ENCODE peak calls at places on chromosomes 2 and 18, in ten cellular contexts. One of them, this sample, is unnamed.

GRCh38 chr2:101188683-101189405 is 37.7 kb upstream of the TBC1D8 start:
- DNase-seq in Peyer's patch: peak; percentile 50
- DNase-seq in IMR-90: peak; percentile 44
- DNase-seq in DMS153: no peak
- DNase-seq in HFF-Myc: no peak
- DNase-seq in glomerular endothelial cell: peak; percentile 12
- DNase-seq in NCI-H1048: no peak
- DNase-seq in ascending aorta: no peak
- DNase-seq in AG04450: no peak
- DNase-seq in amniotic stem cell: peak; percentile 8
- DNase-seq in this sample: peak; percentile 69

GRCh38 chr18:6929370-6930102 is 188.1 kb downstream of the LAMA1 start:
- DNase-seq in Peyer's patch: peak; percentile 51
- DNase-seq in IMR-90: no peak
- DNase-seq in DMS153: no peak
- DNase-seq in HFF-Myc: no peak
- DNase-seq in glomerular endothelial cell: no peak
- DNase-seq in NCI-H1048: no peak
- DNase-seq in ascending aorta: no peak
- DNase-seq in AG04450: no peak
- DNase-seq in amniotic stem cell: no peak
- DNase-seq in this sample: no peak

GRCh38 chr2:20650412-20650879 is 452 bp downstream of the HS1BP3 start:
- DNase-seq in Peyer's patch: peak; percentile 55
- DNase-seq in IMR-90: peak; percentile 38
- DNase-seq in DMS153: no peak
- DNase-seq in HFF-Myc: no peak
- DNase-seq in glomerular endothelial cell: no peak
- DNase-seq in NCI-H1048: no peak
- DNase-seq in ascending aorta: peak; percentile 69
- DNase-seq in AG04450: no peak
- DNase-seq in amniotic stem cell: no peak
- DNase-seq in this sample: no peak

GRCh38 chr2:189421644-189422043 is 19.6 kb upstream of the WDR75 start:
- DNase-seq in Peyer's patch: no peak
- DNase-seq in IMR-90: peak; percentile 89
- DNase-seq in DMS153: no peak
- DNase-seq in HFF-Myc: peak; percentile 65
- DNase-seq in glomerular endothelial cell: no peak
- DNase-seq in NCI-H1048: no peak
- DNase-seq in ascending aorta: no peak
- DNase-seq in AG04450: no peak
- DNase-seq in amniotic stem cell: no peak
- DNase-seq in this sample: no peak

GRCh38 chr2:162053808-162054155 is 20.2 kb downstream of the DPP4 start:
- DNase-seq in Peyer's patch: no peak
- DNase-seq in IMR-90: no peak
- DNase-seq in DMS153: no peak
- DNase-seq in HFF-Myc: no peak
- DNase-seq in glomerular endothelial cell: no peak
- DNase-seq in NCI-H1048: no peak
- DNase-seq in ascending aorta: no peak
- DNase-seq in AG04450: no peak
- DNase-seq in amniotic stem cell: no peak
- DNase-seq in this sample: no peak

GRCh38 chr2:150792780-150793300 is 305.4 kb upstream of the RND3 start:
- DNase-seq in Peyer's patch: no peak
- DNase-seq in IMR-90: no peak
- DNase-seq in DMS153: no peak
- DNase-seq in HFF-Myc: no peak
- DNase-seq in glomerular endothelial cell: no peak
- DNase-seq in NCI-H1048: no peak
- DNase-seq in ascending aorta: no peak
- DNase-seq in AG04450: no peak
- DNase-seq in amniotic stem cell: no peak
- DNase-seq in this sample: peak; percentile 9

GRCh38 chr2:148674063-148675020 is 29.8 kb downstream of the EPC2 start:
- DNase-seq in Peyer's patch: peak; percentile 57
- DNase-seq in IMR-90: peak; percentile 77
- DNase-seq in DMS153: no peak
- DNase-seq in HFF-Myc: no peak
- DNase-seq in glomerular endothelial cell: no peak
- DNase-seq in NCI-H1048: no peak
- DNase-seq in ascending aorta: no peak
- DNase-seq in AG04450: peak; percentile 38
- DNase-seq in amniotic stem cell: no peak
- DNase-seq in this sample: peak; percentile 18

GRCh38 chr2:88265352-88265960 is 95.3 kb downstream of the THNSL2 start:
- DNase-seq in Peyer's patch: no peak
- DNase-seq in IMR-90: peak; percentile 5
- DNase-seq in DMS153: no peak
- DNase-seq in HFF-Myc: peak; percentile 10
- DNase-seq in glomerular endothelial cell: no peak
- DNase-seq in NCI-H1048: no peak
- DNase-seq in ascending aorta: no peak
- DNase-seq in AG04450: no peak
- DNase-seq in amniotic stem cell: no peak
- DNase-seq in this sample: no peak

GRCh38 chr2:216583606-216584005 is 49.6 kb upstream of the IGFBP2 start:
- DNase-seq in Peyer's patch: no peak
- DNase-seq in IMR-90: no peak
- DNase-seq in DMS153: no peak
- DNase-seq in HFF-Myc: no peak
- DNase-seq in glomerular endothelial cell: no peak
- DNase-seq in NCI-H1048: no peak
- DNase-seq in ascending aorta: no peak
- DNase-seq in AG04450: no peak
- DNase-seq in amniotic stem cell: no peak
- DNase-seq in this sample: no peak

GRCh38 chr18:27707201-27707600 is 469.7 kb downstream of the CDH2 start:
- DNase-seq in Peyer's patch: no peak
- DNase-seq in IMR-90: no peak
- DNase-seq in DMS153: no peak
- DNase-seq in HFF-Myc: no peak
- DNase-seq in glomerular endothelial cell: no peak
- DNase-seq in NCI-H1048: no peak
- DNase-seq in ascending aorta: no peak
- DNase-seq in AG04450: no peak
- DNase-seq in amniotic stem cell: no peak
- DNase-seq in this sample: no peak

GRCh38 chr2:109450574-109451265 is 163.0 kb downstream of the SEPTIN10 start:
- DNase-seq in Peyer's patch: peak; percentile 40
- DNase-seq in IMR-90: no peak
- DNase-seq in DMS153: no peak
- DNase-seq in HFF-Myc: no peak
- DNase-seq in glomerular endothelial cell: no peak
- DNase-seq in NCI-H1048: no peak
- DNase-seq in ascending aorta: peak; percentile 77
- DNase-seq in AG04450: no peak
- DNase-seq in amniotic stem cell: no peak
- DNase-seq in this sample: no peak

GRCh38 chr2:201107624-201108023 is 8.3 kb upstream of the CFLAR start:
- DNase-seq in Peyer's patch: no peak
- DNase-seq in IMR-90: no peak
- DNase-seq in DMS153: no peak
- DNase-seq in HFF-Myc: no peak
- DNase-seq in glomerular endothelial cell: no peak
- DNase-seq in NCI-H1048: no peak
- DNase-seq in ascending aorta: no peak
- DNase-seq in AG04450: no peak
- DNase-seq in amniotic stem cell: no peak
- DNase-seq in this sample: no peak

GRCh38 chr2:68727698-68728375 is 6.8 kb upstream of the ARHGAP25 start:
- DNase-seq in Peyer's patch: no peak
- DNase-seq in IMR-90: peak; percentile 90
- DNase-seq in DMS153: no peak
- DNase-seq in HFF-Myc: no peak
- DNase-seq in glomerular endothelial cell: no peak
- DNase-seq in NCI-H1048: no peak
- DNase-seq in ascending aorta: no peak
- DNase-seq in AG04450: peak; percentile 46
- DNase-seq in amniotic stem cell: no peak
- DNase-seq in this sample: no peak

GRCh38 chr2:60992985-60993392 is 24.5 kb upstream of the PEX13 start:
- DNase-seq in Peyer's patch: peak; percentile 73
- DNase-seq in IMR-90: no peak
- DNase-seq in DMS153: no peak
- DNase-seq in HFF-Myc: no peak
- DNase-seq in glomerular endothelial cell: no peak
- DNase-seq in NCI-H1048: no peak
- DNase-seq in ascending aorta: no peak
- DNase-seq in AG04450: no peak
- DNase-seq in amniotic stem cell: no peak
- DNase-seq in this sample: no peak

GRCh38 chr2:54997826-54998225 is 52.4 kb downstream of the RTN4 start:
- DNase-seq in Peyer's patch: no peak
- DNase-seq in IMR-90: no peak
- DNase-seq in DMS153: no peak
- DNase-seq in HFF-Myc: no peak
- DNase-seq in glomerular endothelial cell: no peak
- DNase-seq in NCI-H1048: no peak
- DNase-seq in ascending aorta: no peak
- DNase-seq in AG04450: no peak
- DNase-seq in amniotic stem cell: no peak
- DNase-seq in this sample: no peak

GRCh38 chr18:32353257-32353656 is 117.4 kb downstream of the GAREM1 start:
- DNase-seq in Peyer's patch: no peak
- DNase-seq in IMR-90: no peak
- DNase-seq in DMS153: no peak
- DNase-seq in HFF-Myc: no peak
- DNase-seq in glomerular endothelial cell: no peak
- DNase-seq in NCI-H1048: no peak
- DNase-seq in ascending aorta: no peak
- DNase-seq in AG04450: no peak
- DNase-seq in amniotic stem cell: no peak
- DNase-seq in this sample: no peak

GRCh38 chr18:72692595-72692994 is 148.5 kb upstream of the CBLN2 start:
- DNase-seq in Peyer's patch: no peak
- DNase-seq in IMR-90: no peak
- DNase-seq in DMS153: no peak
- DNase-seq in HFF-Myc: no peak
- DNase-seq in glomerular endothelial cell: no peak
- DNase-seq in NCI-H1048: no peak
- DNase-seq in ascending aorta: no peak
- DNase-seq in AG04450: no peak
- DNase-seq in amniotic stem cell: no peak
- DNase-seq in this sample: no peak

GRCh38 chr2:188291142-188291616 is 495 bp upstream of the GULP1 start:
- DNase-seq in Peyer's patch: peak; percentile 51
- DNase-seq in IMR-90: peak; percentile 41
- DNase-seq in DMS153: no peak
- DNase-seq in HFF-Myc: no peak
- DNase-seq in glomerular endothelial cell: no peak
- DNase-seq in NCI-H1048: no peak
- DNase-seq in ascending aorta: no peak
- DNase-seq in AG04450: no peak
- DNase-seq in amniotic stem cell: no peak
- DNase-seq in this sample: no peak

GRCh38 chr18:7038330-7038846 is 79.2 kb downstream of the LAMA1 start:
- DNase-seq in Peyer's patch: peak; percentile 76
- DNase-seq in IMR-90: peak; percentile 99
- DNase-seq in DMS153: peak; percentile 32
- DNase-seq in HFF-Myc: peak; percentile 83
- DNase-seq in glomerular endothelial cell: peak; percentile 29
- DNase-seq in NCI-H1048: no peak
- DNase-seq in ascending aorta: peak; percentile 88
- DNase-seq in AG04450: peak; percentile 94
- DNase-seq in amniotic stem cell: peak; percentile 97
- DNase-seq in this sample: peak; percentile 80

GRCh38 chr2:68385232-68385906 is 20.3 kb downstream of the PLEK start:
- DNase-seq in Peyer's patch: peak; percentile 73
- DNase-seq in IMR-90: no peak
- DNase-seq in DMS153: no peak
- DNase-seq in HFF-Myc: no peak
- DNase-seq in glomerular endothelial cell: no peak
- DNase-seq in NCI-H1048: no peak
- DNase-seq in ascending aorta: no peak
- DNase-seq in AG04450: no peak
- DNase-seq in amniotic stem cell: no peak
- DNase-seq in this sample: no peak

This sample was measured in WERI-Rb-1.